ENCODE peak calls at places on chromosomes 3 and 15, in nine cellular contexts. X is GM23248; Q is activated CD4-positive, CD25-positive, alpha-beta regulatory T cell; Y is activated naive CD4-positive, alpha-beta T cell treated with anti-CD3 and anti-CD28 coated beads, Interleukin-2, amount 10 ng/mL, durations not matched to agents 7 days and 5 days; B is glutamatergic neuron; C is EL; A is H54; S is DMS79; G is C1 segment of cervical spinal cord. H is an unnamed sample.

GRCh38 chr15:42863572-42864239 is 56.9 kb downstream of the TTBK2 start:
- DNase-seq in X (no peak), G (no peak), C (no peak), B (no peak), A (no peak), Y (no peak), S (no peak), Q (no peak), H (no peak)

GRCh38 chr15:22241451-22241850 is 161.1 kb downstream of the OR4M2 start:
- DNase-seq in G (no peak), B (no peak), Q (no peak), X (no peak), Y (no peak), S (no peak), A (no peak), C (no peak), H (peak; percentile 71)

GRCh38 chr3:120561251-120562045 is 34.7 kb upstream of the NDUFB4 start:
- DNase-seq in S (peak; percentile 18), Q (peak; percentile 36), B (peak; percentile 82), X (peak; percentile 84), Y (peak; percentile 79), G (peak; percentile 38), A (no peak), C (peak; percentile 69), H (peak; percentile 74)

GRCh38 chr3:185760091-185760490 is 64.8 kb downstream of the IGF2BP2 start:
- DNase-seq in S (no peak), A (no peak), Y (no peak), Q (no peak), C (peak; percentile 29), G (no peak), B (no peak), X (peak; percentile 60), H (no peak)

GRCh38 chr3:117887896-117888295 is 1146.8 kb downstream of the IGSF11 start:
- DNase-seq in G (no peak), S (no peak), Y (no peak), A (no peak), B (no peak), Q (no peak), C (peak; percentile 23), X (peak; percentile 35), H (no peak)

GRCh38 chr15:83848315-83849050 is 194.6 kb downstream of the ADAMTSL3 start:
- DNase-seq in S (no peak), B (no peak), X (peak; percentile 95), C (peak; percentile 59), Q (no peak), G (no peak), Y (no peak), A (peak; percentile 3), H (no peak)

GRCh38 chr3:140636452-140637138 is 41.3 kb upstream of the TRIM42 start:
- DNase-seq in C (no peak), S (no peak), Q (no peak), X (peak; percentile 21), B (no peak), A (no peak), Y (no peak), G (no peak), H (no peak)

GRCh38 chr3:414063-414462 is 217.5 kb downstream of the CHL1 start:
- DNase-seq in G (no peak), B (no peak), X (peak; percentile 36), Q (no peak), A (no peak), Y (no peak), C (no peak), S (no peak), H (no peak)

GRCh38 chr3:189171707-189172106 is at the start of gene TPRG1:
- DNase-seq in Y (no peak), A (no peak), C (no peak), S (no peak), B (no peak), G (no peak), Q (no peak), X (no peak), H (no peak)

GRCh38 chr3:107235193-107235922 is 141.9 kb upstream of the CCDC54 start:
- DNase-seq in C (peak; percentile 48), G (no peak), Q (no peak), Y (no peak), B (peak; percentile 62), A (no peak), S (no peak), X (peak; percentile 56), H (peak; percentile 55)

GRCh38 chr3:16508242-16508575 is 5.3 kb downstream of the RFTN1 start:
- DNase-seq in Q (no peak), C (no peak), S (no peak), B (no peak), A (no peak), G (no peak), Y (no peak), X (no peak), H (no peak)

GRCh38 chr3:119781330-119782198 is at the start of gene NR1I2:
- DNase-seq in G (no peak), X (no peak), A (no peak), Y (no peak), Q (no peak), B (no peak), S (peak; percentile 72), C (no peak), H (no peak)